ENCODE peak calls at places on chromosome 1, in four cellular contexts. F is IMR-90, I is H9, Z is mesenchymal stem cell. M is an unnamed sample.

GRCh38 chr1:61448934-61449368 is 276.0 kb downstream of the TM2D1 start:
- DNase-seq in F (no peak), I (no peak), Z (no peak), M (no peak)

GRCh38 chr1:158527190-158527815 is 26.9 kb downstream of the OR6Y1 start:
- DNase-seq in F (peak; percentile 27), I (no peak), Z (peak; percentile 38), M (peak; percentile 64)

GRCh38 chr1:3702990-3703728 is 49.1 kb upstream of the CCDC27 start:
- DNase-seq in F (peak; percentile 10), I (no peak), Z (no peak), M (no peak)

GRCh38 chr1:76998582-76999189 is 131.4 kb downstream of the ST6GALNAC5 start:
- DNase-seq in F (peak; percentile 62), I (no peak), Z (peak; percentile 2), M (no peak)

GRCh38 chr1:230985711-230986110 is 6.8 kb downstream of the ARV1 start:
- DNase-seq in F (no peak), I (no peak), Z (no peak), M (no peak)

GRCh38 chr1:216310776-216311175 is 112.5 kb downstream of the USH2A start:
- DNase-seq in F (peak; percentile 50), I (peak; percentile 75), Z (peak; percentile 62), M (peak; percentile 86)

GRCh38 chr1:170377896-170378634 is 153.9 kb upstream of the GORAB start:
- DNase-seq in F (no peak), I (no peak), Z (no peak), M (no peak)

GRCh38 chr1:207034998-207035397 is 2.4 kb upstream of the C1orf116 start:
- DNase-seq in F (peak; percentile 84), I (no peak), Z (peak; percentile 67), M (peak; percentile 32)

GRCh38 chr1:67958472-67958871 is 92.0 kb downstream of the DIRAS3 start:
- DNase-seq in F (no peak), I (no peak), Z (no peak), M (no peak)

GRCh38 chr1:31583995-31584868 is 7.9 kb downstream of the TINAGL1 start:
- DNase-seq in F (peak; percentile 53), I (no peak), Z (peak; percentile 61), M (no peak)

GRCh38 chr1:153057375-153057774 is at the start of gene SPRR2A:
- DNase-seq in F (no peak), I (no peak), Z (no peak), M (no peak)

GRCh38 chr1:199799116-199799515 is 228.4 kb upstream of the NR5A2 start:
- DNase-seq in F (no peak), I (peak; percentile 47), Z (no peak), M (peak; percentile 28)

GRCh38 chr1:154342836-154343472 is 17.6 kb downstream of the ATP8B2 start:
- DNase-seq in F (no peak), I (no peak), Z (no peak), M (no peak)
- H3K9ac ChIP-seq in F (no peak overlapping the region), I (no peak overlapping the region), Z (no peak overlapping the region), M (no peak overlapping the region)

DNA sequence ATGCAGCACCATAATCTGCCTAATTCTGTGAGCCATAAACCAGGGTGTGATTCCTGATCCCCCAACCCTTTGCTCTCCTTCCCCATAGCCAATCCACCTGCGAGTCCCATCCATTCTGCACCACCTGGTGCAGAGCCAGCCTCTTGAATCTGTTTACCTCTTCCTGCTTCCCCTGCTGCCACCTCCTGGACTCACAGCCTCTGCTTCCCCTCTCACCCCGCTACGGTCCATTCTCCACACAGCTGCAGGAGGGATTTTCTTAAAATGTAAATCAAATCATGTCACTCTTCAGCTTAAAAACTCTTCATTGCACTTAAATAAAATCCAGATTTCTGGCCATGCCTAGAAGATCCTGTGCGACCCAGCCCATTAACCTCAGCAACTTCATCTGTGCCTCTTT is 186.7 kb downstream of the FOXD2 start:
- DNase-seq in F (no peak), I (peak; percentile 81), Z (no peak), M (peak; percentile 86)
- H2AK5ac ChIP-seq in F (no peak overlapping the region), I (no peak overlapping the region), Z (no peak overlapping the region), M (no peak overlapping the region)

DNA sequence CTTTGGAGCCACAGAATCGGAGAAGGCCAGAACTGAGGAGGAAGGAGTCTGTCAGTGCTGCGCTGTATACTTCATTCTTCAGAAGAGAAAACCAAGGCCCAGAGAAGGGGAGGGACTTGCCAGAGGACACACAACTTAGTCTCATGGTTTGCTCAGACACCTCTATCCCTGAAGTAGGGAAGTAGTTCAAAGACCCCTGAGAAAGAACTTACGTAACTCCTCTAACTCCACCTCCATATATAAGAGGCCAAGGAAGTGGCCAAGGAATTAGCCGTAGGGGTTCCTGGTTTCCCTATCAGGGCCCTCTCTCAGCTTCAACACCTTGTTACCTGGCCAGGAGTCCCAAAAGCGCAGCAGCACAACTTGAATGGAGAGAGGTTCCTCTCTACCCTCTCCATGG is 580 bp upstream of the NECTIN4 start:
- DNase-seq in F (no peak), I (no peak), Z (no peak), M (no peak)
- H2BK5ac ChIP-seq in F (no peak overlapping the region), I (no peak overlapping the region), Z (no peak overlapping the region), M (no peak overlapping the region)

GRCh38 chr1:150362721-150363425 is 1.1 kb upstream of the RPRD2 start:
- DNase-seq in F (no peak), I (no peak), Z (no peak), M (peak; percentile 6)
- H3K9ac ChIP-seq in F (no peak overlapping the region), I (peak overlapping the region; percentile 3), Z (peak overlapping the region; percentile 100), M (peak overlapping the region; percentile 91)

M was measured in mesendoderm.